ENCODE peak calls at places on chromosomes 3 and 15, in five cellular contexts. G is foreskin fibroblast; F is uterus; D is glutamatergic neuron; R is stimulated activated CD8-positive, alpha-beta memory T cell treated with anti-CD3 and anti-CD28 coated beads, Interleukin-4, amount 100 ng/mL, for 24 hours. P is an unnamed sample.

GRCh38 chr3:157667493-157667892 is 164.3 kb upstream of the VEPH1 start:
- DNase-seq in G (no peak), F (no peak), D (no peak), R (no peak), P (no peak)

GRCh38 chr3:183212096-183212495 is 41.0 kb upstream of the B3GNT5 start:
- DNase-seq in G (no peak), F (no peak), D (no peak), R (no peak), P (no peak)

GRCh38 chr3:16222547-16222946 is 42.2 kb downstream of the DPH3 start:
- DNase-seq in G (no peak), F (no peak), D (no peak), R (no peak), P (no peak)

GRCh38 chr15:72365844-72366243 is 10.0 kb downstream of the HEXA start:
- DNase-seq in G (no peak), F (no peak), D (no peak), R (no peak), P (no peak)

GRCh38 chr3:171110715-171111114 is 84.2 kb upstream of the SLC2A2 start:
- DNase-seq in G (no peak), F (no peak), D (no peak), R (no peak), P (no peak)

GRCh38 chr15:67611803-67612369 is 69.4 kb downstream of the MAP2K5 start:
- DNase-seq in G (no peak), F (no peak), D (no peak), R (no peak), P (no peak)

GRCh38 chr3:111857474-111857873 is 1.6 kb upstream of the PHLDB2 start:
- DNase-seq in G (no peak), F (no peak), D (no peak), R (no peak), P (no peak)

GRCh38 chr3:12914075-12914474 is 72.7 kb upstream of the RPL32 start:
- DNase-seq in G (no peak), F (no peak), D (no peak), R (no peak), P (no peak)

GRCh38 chr3:188950832-188951489 is 220.8 kb upstream of the TPRG1 start:
- DNase-seq in G (peak), F (peak), D (no peak), R (peak), P (peak)